ENCODE peak calls at places on chromosomes 16 and 17, in four cellular contexts. H is transverse colon; L is suprapubic skin; N is CD4-positive, alpha-beta memory T cell. T is an unnamed sample. For H3K36me3 and H3K4me1, the result is how much of the 10 kb centered on the place peaks cover.

GRCh38 chr16:138049-138417 is 440 bp downstream of the NPRL3 start:
- DNase-seq in H (no peak), L (no peak), N (peak), T (peak)

GRCh38 chr17:62995377-62995885 is 29.4 kb downstream of the TANC2 start:
- DNase-seq in H (peak), L (no peak), N (no peak), T (peak)

GRCh38 chr16:20901441-20902112 is 1.0 kb downstream of the LYRM1 start:
- DNase-seq in H (peak), L (peak), N (peak), T (peak)

GRCh38 chr17:2042355-2042929 is 620 bp downstream of the OVCA2 start:
- DNase-seq in H (no peak), L (no peak), N (no peak), T (no peak)

GRCh38 chr16:28910046-28911031 is 14.7 kb downstream of the RABEP2 start:
- DNase-seq in H (peak), L (no peak), N (no peak), T (peak)

GRCh38 chr17:64411999-64412771 is 21.5 kb upstream of the PECAM1 start:
- DNase-seq in H (peak), L (peak), N (no peak), T (peak)

GRCh38 chr17:72366626-72367025 is 245.8 kb downstream of the SOX9 start:
- DNase-seq in H (no peak), L (no peak), N (no peak), T (no peak)

GRCh38 chr17:19770985-19771710 is 23.1 kb upstream of the ALDH3A1 start:
- DNase-seq in H (no peak), L (no peak), N (no peak), T (no peak)

GRCh38 chr16:84144301-84144858 is 597 bp downstream of the HSDL1 start:
- DNase-seq in H (peak), L (no peak), N (peak), T (peak)

GRCh38 chr17:1227917-1228751 is 42.1 kb upstream of the BHLHA9 start:
- DNase-seq in H (peak), L (no peak), N (no peak), T (peak)

GRCh38 chr17:36768355-36768754 is 167.0 kb downstream of the MRM1 start:
- DNase-seq in H (no peak), L (no peak), N (no peak), T (no peak)

GRCh38 chr17:81285179-81285878 is 9.8 kb downstream of the SLC38A10 start:
- DNase-seq in H (peak), L (peak), N (peak), T (peak)
- H3K4me3 ChIP-seq in H (peak), L (peak), N (peak), T (no peak)

DNA sequence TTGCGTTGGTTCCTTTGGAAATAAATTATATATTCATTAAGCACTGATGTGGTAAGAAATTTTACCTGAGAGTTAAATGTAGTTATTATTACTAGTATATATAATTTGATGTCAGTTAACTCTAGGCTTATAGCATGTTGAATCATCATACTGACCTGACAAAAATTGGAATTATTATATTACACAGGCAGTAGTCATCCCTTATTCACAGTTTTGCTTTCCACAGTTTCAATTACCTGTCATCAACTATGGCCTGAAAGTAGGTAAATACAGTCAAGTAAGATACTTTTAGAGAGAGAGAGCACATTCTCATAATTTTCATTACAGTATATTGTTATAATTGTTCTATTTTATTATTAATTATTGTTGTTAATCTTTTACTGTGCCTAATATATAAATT is 1074.7 kb downstream of the CDH11 start:
- DNase-seq in H (no peak), L (no peak), N (no peak), T (no peak)
- H3K36me3 ChIP-seq in H (under half), L (under half), N (under half), T (under half)

GRCh38 chr17:58409432-58409831 is 7.9 kb downstream of the RNF43 start:
- DNase-seq in H (no peak), L (no peak), N (no peak), T (no peak)
- H3K4me1 ChIP-seq in H (under half), L (under half), N (under half), T (under half)

DNA sequence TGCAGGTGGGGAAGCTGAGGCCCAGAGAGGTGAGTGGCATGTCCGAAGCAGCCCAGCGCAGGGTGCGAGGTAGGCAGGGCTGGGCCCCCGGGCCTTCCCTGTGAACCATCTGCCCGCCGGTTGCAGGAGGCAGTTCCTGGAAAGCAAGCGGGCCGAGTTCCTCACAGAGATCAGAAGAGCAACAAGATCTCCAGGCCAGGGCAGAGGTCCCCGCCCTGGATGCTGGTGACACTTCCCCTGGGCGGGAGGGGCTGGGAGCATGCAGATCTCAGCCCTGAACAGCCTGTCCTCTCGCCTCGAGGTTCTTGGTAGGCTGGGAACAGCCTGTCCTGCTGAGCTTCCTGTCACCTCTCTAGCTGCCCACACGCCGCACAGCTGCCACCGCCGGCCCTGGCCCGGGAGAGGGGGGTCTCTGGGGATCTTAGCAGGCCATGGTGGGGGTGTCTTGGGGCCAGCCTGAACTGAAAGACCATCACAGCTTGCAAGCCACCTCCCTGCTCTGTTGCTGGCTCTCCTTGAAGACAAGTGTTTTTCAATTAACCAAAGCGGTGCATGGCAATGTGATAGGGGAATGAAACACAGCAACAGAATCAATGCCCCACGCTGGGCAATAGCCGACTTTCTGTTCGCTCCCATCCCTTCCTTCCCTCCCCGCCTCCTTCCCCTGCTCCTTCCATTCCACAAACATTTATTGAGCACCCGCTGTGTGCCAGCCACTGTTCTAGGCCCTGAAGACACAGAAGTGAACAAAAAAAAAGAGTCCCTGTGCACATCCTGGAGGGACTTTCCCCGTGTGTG is 31.7 kb downstream of the SOCS1 start:
- DNase-seq in H (peak), L (peak), N (peak), T (peak)
- H3K4me3 ChIP-seq in H (no peak), L (no peak), N (peak), T (no peak)

GRCh38 chr16:75406943-75407342 is 26.4 kb downstream of the CFDP1 start:
- DNase-seq in H (no peak), L (no peak), N (no peak), T (no peak)
- H3K36me3 ChIP-seq in H (under half), L (half or more), N (under half), T (under half)

DNA sequence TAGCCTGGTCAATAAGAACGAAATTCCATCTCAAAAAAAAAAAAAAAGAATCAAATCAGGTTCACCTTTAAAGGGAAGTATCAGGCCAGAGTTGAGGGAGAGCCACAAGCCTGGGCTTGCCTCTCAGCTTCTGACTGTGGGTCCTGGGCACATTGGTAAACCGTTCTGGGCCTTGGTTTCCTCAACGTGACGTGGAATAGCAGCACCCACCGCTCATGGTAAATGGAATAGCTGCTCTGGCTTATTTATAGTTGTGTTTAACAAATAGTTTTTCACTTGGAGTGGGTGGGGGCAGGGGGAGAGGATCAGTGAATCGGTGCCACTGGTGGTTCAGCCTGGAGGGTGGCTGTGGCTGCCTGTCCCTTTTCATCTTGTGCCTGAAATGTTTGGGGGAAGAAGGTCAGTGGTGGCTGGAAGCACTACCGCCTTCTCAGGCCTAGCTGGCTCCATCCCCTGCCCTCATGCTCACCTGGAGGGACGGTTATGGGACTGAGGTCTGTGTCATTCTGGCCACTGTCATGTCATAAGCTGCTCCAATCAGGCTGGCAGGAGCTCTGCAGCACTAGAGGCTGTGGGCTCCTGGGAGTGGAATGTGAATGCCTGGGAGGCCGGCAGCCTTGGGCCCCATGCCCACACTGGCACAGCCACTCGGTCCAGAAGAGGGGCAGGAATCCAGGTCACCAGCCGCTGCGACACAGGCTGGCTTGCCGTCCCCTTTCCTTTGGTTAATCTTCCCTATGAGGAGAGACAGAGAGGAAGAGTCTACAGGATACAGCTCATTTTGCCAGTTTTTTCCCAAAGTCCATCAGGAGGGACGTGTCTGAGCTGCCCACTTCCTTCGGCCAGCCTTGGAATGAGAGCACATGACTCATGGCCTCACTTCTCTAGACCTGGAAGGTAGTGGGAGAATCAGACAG is 27.0 kb downstream of the CCR7 start:
- DNase-seq in H (no peak), L (no peak), N (no peak), T (no peak)
- H3K4me1 ChIP-seq in H (under half), L (half or more), N (half or more), T (under half)

GRCh38 chr17:17725853-17726720 is 44.8 kb downstream of the RAI1 start:
- DNase-seq in H (no peak), L (no peak), N (no peak), T (no peak)

GRCh38 chr17:17722906-17723353 is 41.7 kb downstream of the RAI1 start:
- DNase-seq in H (no peak), L (no peak), N (no peak), T (no peak)

GRCh38 chr17:17723354-17724261 is 42.4 kb downstream of the RAI1 start:
- DNase-seq in H (no peak), L (no peak), N (peak), T (no peak)

GRCh38 chr17:17724991-17725852 is 44.0 kb downstream of the RAI1 start:
- DNase-seq in H (no peak), L (no peak), N (no peak), T (no peak)

GRCh38 chr17:17724307-17724921 is 43.2 kb downstream of the RAI1 start:
- DNase-seq in H (no peak), L (no peak), N (no peak), T (no peak)
- H3K4me3 ChIP-seq in H (peak), L (peak), N (peak), T (no peak)

GRCh38 chr17:47980516-47980915 is 9.6 kb downstream of the CDK5RAP3 start:
- DNase-seq in H (no peak), L (no peak), N (no peak), T (no peak)

GRCh38 chr17:47975189-47975814 is 4.4 kb downstream of the CDK5RAP3 start:
- DNase-seq in H (no peak), L (no peak), N (no peak), T (no peak)

GRCh38 chr17:47975815-47976190 is 4.9 kb downstream of the CDK5RAP3 start:
- DNase-seq in H (no peak), L (no peak), N (no peak), T (no peak)

GRCh38 chr17:47981462-47981861 is 10.5 kb downstream of the CDK5RAP3 start:
- DNase-seq in H (peak), L (no peak), N (no peak), T (no peak)

GRCh38 chr17:47978324-47978723 is 7.4 kb downstream of the CDK5RAP3 start:
- DNase-seq in H (peak), L (no peak), N (peak), T (no peak)
- H3K36me3 ChIP-seq in H (under half), L (half or more), N (half or more), T (under half)

GRCh38 chr17:50274142-50274944 is at the start of gene TMEM92:
- DNase-seq in H (peak), L (no peak), N (no peak), T (peak)

GRCh38 chr17:50274945-50275221 is 617 bp downstream of the TMEM92 start:
- DNase-seq in H (peak), L (no peak), N (no peak), T (no peak)

GRCh38 chr17:50272711-50273653 is 1.3 kb upstream of the TMEM92 start:
- DNase-seq in H (peak), L (peak), N (peak), T (peak)

GRCh38 chr17:50272246-50272645 is 2.0 kb upstream of the TMEM92 start:
- DNase-seq in H (peak), L (no peak), N (no peak), T (no peak)

GRCh38 chr17:50273654-50274040 is 619 bp upstream of the TMEM92 start:
- DNase-seq in H (peak), L (no peak), N (no peak), T (no peak)
- H3K4me1 ChIP-seq in H (under half), L (under half), N (under half), T (under half)